ENCODE peak calls at places on chromosomes 6 and 20, in four cellular contexts. One of them, this sample, is unnamed.

GRCh38 chr20:17534077-17534476 is 2.9 kb upstream of the BFSP1 start:
- DNase-seq in anterior cingulate cortex: no peak
- DNase-seq in glutamatergic neuron: no peak
- DNase-seq in GM23338: peak; percentile 60
- DNase-seq in this sample: no peak

GRCh38 chr6:107673076-107673494 is 151.0 kb downstream of the SCML4 start:
- DNase-seq in anterior cingulate cortex: no peak
- DNase-seq in glutamatergic neuron: no peak
- DNase-seq in GM23338: no peak
- DNase-seq in this sample: no peak

GRCh38 chr6:112221561-112221960 is 32.8 kb downstream of the LAMA4 start:
- DNase-seq in anterior cingulate cortex: no peak
- DNase-seq in glutamatergic neuron: no peak
- DNase-seq in GM23338: no peak
- DNase-seq in this sample: no peak

GRCh38 chr6:22248513-22249308 is 48.1 kb downstream of the PRL start:
- DNase-seq in anterior cingulate cortex: no peak
- DNase-seq in glutamatergic neuron: no peak
- DNase-seq in GM23338: no peak
- DNase-seq in this sample: no peak

GRCh38 chr20:34037767-34038166 is 44.1 kb downstream of the RALY start:
- DNase-seq in anterior cingulate cortex: no peak
- DNase-seq in glutamatergic neuron: no peak
- DNase-seq in GM23338: no peak
- DNase-seq in this sample: no peak

GRCh38 chr6:41298785-41299498 is 12.5 kb upstream of the TREM1 start:
- DNase-seq in anterior cingulate cortex: no peak
- DNase-seq in glutamatergic neuron: no peak
- DNase-seq in GM23338: no peak
- DNase-seq in this sample: no peak

GRCh38 chr6:109458774-109459531 is 3.4 kb upstream of the MICAL1 start:
- DNase-seq in anterior cingulate cortex: no peak
- DNase-seq in glutamatergic neuron: no peak
- DNase-seq in GM23338: no peak
- DNase-seq in this sample: peak; percentile 30

GRCh38 chr20:19453781-19454310 is 241.4 kb downstream of the SLC24A3 start:
- DNase-seq in anterior cingulate cortex: no peak
- DNase-seq in glutamatergic neuron: no peak
- DNase-seq in GM23338: peak; percentile 2
- DNase-seq in this sample: no peak

GRCh38 chr6:32853541-32854375 is at the start of the genes PSMB9 and TAP1:
- DNase-seq in anterior cingulate cortex: peak; percentile 97
- DNase-seq in glutamatergic neuron: peak; percentile 89
- DNase-seq in GM23338: peak; percentile 95
- DNase-seq in this sample: peak; percentile 94

GRCh38 chr6:10884245-10884972 is 2.4 kb upstream of the SYCP2L start:
- DNase-seq in anterior cingulate cortex: no peak
- DNase-seq in glutamatergic neuron: no peak
- DNase-seq in GM23338: peak; percentile 79
- DNase-seq in this sample: no peak

GRCh38 chr20:63278661-63279060 is 6.0 kb downstream of the ARFGAP1 start:
- DNase-seq in anterior cingulate cortex: no peak
- DNase-seq in glutamatergic neuron: no peak
- DNase-seq in GM23338: no peak
- DNase-seq in this sample: no peak

GRCh38 chr6:35687658-35688604 is 784 bp downstream of the FKBP5 start:
- DNase-seq in anterior cingulate cortex: peak; percentile 27
- DNase-seq in glutamatergic neuron: peak; percentile 56
- DNase-seq in GM23338: peak; percentile 80
- DNase-seq in this sample: peak; percentile 66

GRCh38 chr6:111353914-111354464 is 129.0 kb downstream of the REV3L start:
- DNase-seq in anterior cingulate cortex: no peak
- DNase-seq in glutamatergic neuron: no peak
- DNase-seq in GM23338: peak; percentile 28
- DNase-seq in this sample: no peak

GRCh38 chr6:122580731-122581130 is 29.5 kb upstream of the PKIB start:
- DNase-seq in anterior cingulate cortex: no peak
- DNase-seq in glutamatergic neuron: no peak
- DNase-seq in GM23338: peak; percentile 22
- DNase-seq in this sample: no peak

GRCh38 chr6:15405111-15405510 is 159.2 kb downstream of the JARID2 start:
- DNase-seq in anterior cingulate cortex: peak; percentile 36
- DNase-seq in glutamatergic neuron: no peak
- DNase-seq in GM23338: no peak
- DNase-seq in this sample: peak; percentile 44

GRCh38 chr6:7646394-7646793 is 56.4 kb downstream of the SNRNP48 start:
- DNase-seq in anterior cingulate cortex: no peak
- DNase-seq in glutamatergic neuron: no peak
- DNase-seq in GM23338: no peak
- DNase-seq in this sample: no peak

GRCh38 chr6:142713959-142714358 is 231.0 kb downstream of the HIVEP2 start:
- DNase-seq in anterior cingulate cortex: no peak
- DNase-seq in glutamatergic neuron: no peak
- DNase-seq in GM23338: no peak
- DNase-seq in this sample: no peak

GRCh38 chr20:43987018-43987417 is 72.4 kb downstream of the TOX2 start:
- DNase-seq in anterior cingulate cortex: no peak
- DNase-seq in glutamatergic neuron: no peak
- DNase-seq in GM23338: no peak
- DNase-seq in this sample: no peak

GRCh38 chr6:111871207-111871606 is 2.0 kb downstream of the FYN start:
- DNase-seq in anterior cingulate cortex: no peak
- DNase-seq in glutamatergic neuron: no peak
- DNase-seq in GM23338: no peak
- DNase-seq in this sample: peak; percentile 41

GRCh38 chr6:27049863-27050781 is 197.4 kb upstream of the PRSS16 start:
- DNase-seq in anterior cingulate cortex: no peak
- DNase-seq in glutamatergic neuron: no peak
- DNase-seq in GM23338: peak; percentile 50
- DNase-seq in this sample: no peak

GRCh38 chr6:24193364-24193763 is 67.3 kb downstream of the NRSN1 start:
- DNase-seq in anterior cingulate cortex: no peak
- DNase-seq in glutamatergic neuron: no peak
- DNase-seq in GM23338: no peak
- DNase-seq in this sample: no peak

GRCh38 chr6:8888468-8888867 is 453.1 kb upstream of the SLC35B3 start:
- DNase-seq in anterior cingulate cortex: no peak
- DNase-seq in glutamatergic neuron: no peak
- DNase-seq in GM23338: peak; percentile 64
- DNase-seq in this sample: no peak

GRCh38 chr6:162245831-162246230 is 481.7 kb downstream of the PRKN start:
- DNase-seq in anterior cingulate cortex: no peak
- DNase-seq in glutamatergic neuron: no peak
- DNase-seq in GM23338: no peak
- DNase-seq in this sample: no peak

GRCh38 chr20:37535443-37536132 is 7.9 kb upstream of the BLCAP start:
- DNase-seq in anterior cingulate cortex: no peak
- DNase-seq in glutamatergic neuron: no peak
- DNase-seq in GM23338: no peak
- DNase-seq in this sample: no peak

GRCh38 chr20:18527836-18528235 is 20.1 kb downstream of the SEC23B start:
- DNase-seq in anterior cingulate cortex: no peak
- DNase-seq in glutamatergic neuron: no peak
- DNase-seq in GM23338: no peak
- DNase-seq in this sample: no peak

GRCh38 chr6:45651301-45651700 is 273.6 kb upstream of the SUPT3H start:
- DNase-seq in anterior cingulate cortex: no peak
- DNase-seq in glutamatergic neuron: no peak
- DNase-seq in GM23338: no peak
- DNase-seq in this sample: no peak

GRCh38 chr6:165321150-165321549 is 11.7 kb upstream of the C6orf118 start:
- DNase-seq in anterior cingulate cortex: no peak
- DNase-seq in glutamatergic neuron: no peak
- DNase-seq in GM23338: no peak
- DNase-seq in this sample: no peak

GRCh38 chr6:37636112-37636511 is 61.6 kb downstream of the MDGA1 start:
- DNase-seq in anterior cingulate cortex: no peak
- DNase-seq in glutamatergic neuron: no peak
- DNase-seq in GM23338: no peak
- DNase-seq in this sample: no peak

GRCh38 chr6:117677553-117678131 is 2.4 kb downstream of the NUS1 start:
- DNase-seq in anterior cingulate cortex: no peak
- DNase-seq in glutamatergic neuron: no peak
- DNase-seq in GM23338: no peak
- DNase-seq in this sample: no peak

This sample was measured in midbrain.